ENCODE peak calls at places on chromosomes 16 and 17, in eight cellular contexts. J is upper lobe of left lung, X is HCT116, Q is GM23338, E is transverse colon, D is HL-60, K is breast epithelium, L is stomach. Z is an unnamed sample.

GRCh38 chr16:4390266-4391260 is 18.9 kb downstream of the VASN start:
- DNase-seq in J (no peak), Q (peak), E (no peak), D (no peak), K (no peak), X (no peak), L (no peak), Z (no peak)

GRCh38 chr16:71637398-71637797 is 11.4 kb downstream of the MARVELD3 start:
- DNase-seq in K (no peak), L (no peak), Q (peak), X (no peak), J (no peak), D (no peak), E (no peak), Z (no peak)

GRCh38 chr17:28320215-28321061 is 1.4 kb downstream of the TMEM97 start:
- DNase-seq in Q (no peak), X (no peak), K (no peak), E (no peak), J (no peak), L (no peak), D (no peak), Z (no peak)

GRCh38 chr16:31267332-31268032 is 7.7 kb downstream of the ITGAM start:
- DNase-seq in K (no peak), J (no peak), E (no peak), L (no peak), Q (no peak), X (no peak), D (no peak), Z (no peak)

GRCh38 chr17:43791589-43791988 is 11.4 kb downstream of the CFAP97D1 start:
- DNase-seq in J (no peak), E (no peak), Q (peak), D (no peak), K (no peak), L (no peak), X (peak), Z (peak)

GRCh38 chr17:65434878-65435277 is 126.6 kb downstream of the AXIN2 start:
- DNase-seq in X (no peak), E (no peak), L (no peak), J (no peak), Q (no peak), D (no peak), K (no peak), Z (no peak)

GRCh38 chr17:38663125-38663751 is 11.5 kb downstream of the EPOP start:
- DNase-seq in D (no peak), J (peak), E (peak), K (peak), L (peak), Q (peak), X (peak), Z (peak)

GRCh38 chr16:58124601-58124915 is 4.6 kb downstream of the CFAP20 start:
- DNase-seq in E (no peak), L (no peak), D (no peak), K (no peak), J (peak), Q (no peak), X (no peak), Z (no peak)

GRCh38 chr16:15427648-15428239 is 6.6 kb upstream of the BMERB1 start:
- DNase-seq in D (no peak), J (peak), E (peak), Q (peak), L (peak), K (peak), X (peak), Z (peak)

GRCh38 chr16:9090101-9090959 is 1.1 kb upstream of the HAPSTR1 start:
- DNase-seq in K (peak), L (peak), E (peak), X (no peak), J (peak), D (no peak), Q (peak), Z (peak)

GRCh38 chr17:59401725-59402124 is 70.3 kb downstream of the YPEL2 start:
- DNase-seq in E (no peak), Q (no peak), K (no peak), J (no peak), L (no peak), X (no peak), D (no peak), Z (peak)

GRCh38 chr17:40542562-40543411 is 22.5 kb downstream of the CCR7 start:
- DNase-seq in D (no peak), E (peak), J (peak), Q (no peak), X (no peak), L (peak), K (peak), Z (peak)

GRCh38 chr17:77688369-77688768 is 270.1 kb upstream of the TNRC6C start:
- DNase-seq in E (no peak), X (no peak), J (no peak), L (no peak), D (no peak), K (no peak), Q (no peak), Z (no peak)

GRCh38 chr17:47978324-47978723 is 7.4 kb downstream of the CDK5RAP3 start:
- DNase-seq in X (no peak), J (peak), E (peak), D (no peak), K (no peak), Q (peak), L (peak), Z (peak)

GRCh38 chr17:69757794-69758430 is 317.1 kb upstream of the KCNJ16 start:
- DNase-seq in L (no peak), X (no peak), Q (no peak), E (no peak), D (peak), K (no peak), J (no peak), Z (no peak)

GRCh38 chr16:79001156-79001997 is 599.2 kb downstream of the MAF start:
- DNase-seq in X (no peak), J (no peak), K (no peak), L (no peak), D (no peak), E (no peak), Q (peak), Z (no peak)

GRCh38 chr16:23694707-23695373 is 16.2 kb downstream of the PLK1 start:
- DNase-seq in D (no peak), K (no peak), X (no peak), J (no peak), L (no peak), Q (peak), E (no peak), Z (peak)

GRCh38 chr17:38874505-38875419 is 4.9 kb downstream of the LASP1 start:
- DNase-seq in K (no peak), J (no peak), E (no peak), X (no peak), D (no peak), L (no peak), Q (no peak), Z (no peak)

GRCh38 chr16:3641801-3642396 is 12.6 kb upstream of the DNASE1 start:
- DNase-seq in K (no peak), Q (no peak), E (no peak), X (no peak), D (no peak), J (peak), L (peak), Z (peak)

GRCh38 chr17:251531-251930 is 70.1 kb upstream of the DOC2B start:
- DNase-seq in X (no peak), D (no peak), K (peak), E (peak), Q (no peak), J (peak), L (no peak), Z (no peak)

GRCh38 chr17:22718689-22719088 is 1026.4 kb downstream of the KCNJ18 start:
- DNase-seq in E (no peak), Q (no peak), J (no peak), X (no peak), K (no peak), D (no peak), L (no peak), Z (no peak)

GRCh38 chr17:45759761-45760160 is 24.4 kb upstream of the CRHR1 start:
- DNase-seq in Q (peak), K (no peak), E (no peak), J (no peak), L (no peak), X (peak), D (no peak), Z (peak)

GRCh38 chr16:11016993-11017392 is 72.6 kb downstream of the CLEC16A start:
- DNase-seq in K (no peak), X (peak), E (peak), L (peak), Q (no peak), J (peak), D (no peak), Z (no peak)

GRCh38 chr17:64112978-64113377 is 17.0 kb downstream of the ERN1 start:
- DNase-seq in Q (no peak), X (no peak), L (no peak), D (no peak), E (no peak), J (no peak), K (no peak), Z (no peak)

GRCh38 chr16:11399261-11399831 is 54.1 kb downstream of the RMI2 start:
- DNase-seq in X (no peak), J (no peak), Q (no peak), K (no peak), D (no peak), E (no peak), L (no peak), Z (peak)

GRCh38 chr16:68478526-68479249 is 30.4 kb upstream of the SMPD3 start:
- DNase-seq in D (no peak), L (no peak), E (no peak), K (no peak), Q (peak), X (no peak), J (no peak), Z (no peak)

GRCh38 chr16:26531290-26531730 is 535.4 kb upstream of the C16orf82 start:
- DNase-seq in E (no peak), Q (no peak), D (no peak), L (no peak), K (no peak), X (no peak), J (no peak), Z (no peak)
- TF ChIP-seq POLR2AphosphoS5 in E (no peak), Q (no peak), D (no peak), L (no peak), K (no peak), X (no peak), J (no peak), Z (no peak)

GRCh38 chr17:1518410-1518809 is 2.0 kb upstream of the INPP5K start:
- DNase-seq in E (no peak), J (no peak), D (no peak), X (no peak), Q (no peak), L (no peak), K (no peak), Z (no peak)
- TF ChIP-seq POLR2AphosphoS5 in E (no peak), J (no peak), D (no peak), X (no peak), Q (no peak), L (no peak), K (no peak), Z (no peak)

GRCh38 chr17:80622170-80622466 is 77.5 kb downstream of the RPTOR start:
- DNase-seq in X (no peak), Q (no peak), L (no peak), J (no peak), D (no peak), E (no peak), K (no peak), Z (no peak)
- TF ChIP-seq POLR2AphosphoS5 in X (no peak), Q (no peak), L (no peak), J (no peak), D (no peak), E (no peak), K (no peak), Z (no peak)

DNA sequence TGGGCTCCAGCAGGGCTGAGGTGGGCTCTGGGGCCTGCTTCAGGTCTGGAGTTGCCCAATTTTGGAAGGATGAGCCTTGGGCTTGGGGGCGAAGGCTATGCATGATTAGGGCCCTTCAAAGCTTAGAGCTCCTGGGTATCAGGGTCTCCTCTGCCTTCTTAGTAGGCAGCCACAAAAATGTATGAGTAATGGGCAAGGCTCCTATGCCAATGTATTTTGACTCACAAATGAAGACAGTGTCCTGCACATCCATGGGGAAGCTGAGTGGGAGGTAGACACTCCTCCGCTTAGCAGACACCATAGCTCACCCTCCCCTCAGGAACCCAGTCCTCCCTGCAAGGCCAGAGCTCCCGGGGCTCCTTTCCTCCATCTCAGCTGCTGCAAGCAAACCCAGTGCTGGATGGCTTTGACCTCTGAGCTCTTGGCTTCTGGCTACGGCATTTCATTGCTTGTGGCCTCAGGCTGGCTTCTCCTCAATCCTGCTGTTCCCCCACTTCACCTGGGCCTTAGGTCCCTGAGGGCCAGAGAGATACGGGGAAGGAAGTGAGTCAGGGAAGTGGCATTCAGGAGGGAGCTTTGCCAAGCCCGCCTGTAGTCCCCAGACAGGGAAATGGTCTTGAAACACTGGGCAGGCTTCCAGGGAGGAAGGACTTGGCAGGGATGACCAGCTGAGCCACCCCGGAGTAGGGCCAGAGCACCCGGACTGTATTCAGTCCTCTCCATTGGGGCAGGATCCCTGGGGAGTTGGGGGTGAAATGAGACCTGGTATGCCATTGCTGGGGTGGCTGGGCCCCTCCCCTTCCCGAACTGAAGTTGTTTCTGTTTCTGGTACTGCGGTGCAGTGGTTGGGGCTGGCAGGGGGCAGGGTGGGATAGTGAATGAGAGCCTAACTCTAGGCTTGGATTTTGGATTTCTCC is 4.4 kb downstream of the ABCC3 start:
- DNase-seq in X (peak), E (peak), Q (no peak), J (peak), D (no peak), K (peak), L (peak), Z (peak)
- TF ChIP-seq POLR2AphosphoS5 in X (peak), E (peak), Q (no peak), J (peak), D (no peak), K (peak), L (peak), Z (peak)

Z was measured in SK-N-SH.